ENCODE peak calls at places on chromosomes 4 and X, in six cellular contexts. O, X, A, T, Z and U are unnamed samples.

GRCh38 chr4:81472249-81473085 is 760 bp upstream of the RASGEF1B start:
- DNase-seq in O (peak; percentile 24), X (peak; percentile 24), A (peak; percentile 13), T (no peak), Z (peak; percentile 48), U (no peak)

GRCh38 chrX:65688403-65688881 is 21.0 kb downstream of the MSN start:
- DNase-seq in O (no peak), X (peak; percentile 74), A (peak; percentile 38), T (no peak), Z (no peak), U (peak; percentile 13)

GRCh38 chr4:184897807-184898388 is 72.1 kb upstream of the ACSL1 start:
- DNase-seq in O (no peak), X (no peak), A (no peak), T (no peak), Z (no peak), U (no peak)

GRCh38 chr4:74555231-74555630 is 110.3 kb downstream of the AREG start:
- DNase-seq in O (peak; percentile 15), X (no peak), A (no peak), T (no peak), Z (no peak), U (no peak)

GRCh38 chr4:997375-998071 is 4.3 kb upstream of the SLC26A1 start:
- DNase-seq in O (no peak), X (no peak), A (no peak), T (no peak), Z (peak; percentile 90), U (no peak)

GRCh38 chr4:150394046-150394445 is 187.9 kb upstream of the MAB21L2 start:
- DNase-seq in O (no peak), X (no peak), A (no peak), T (no peak), Z (no peak), U (no peak)

GRCh38 chrX:43505759-43506158 is 150.3 kb upstream of the MAOA start:
- DNase-seq in O (no peak), X (no peak), A (no peak), T (no peak), Z (no peak), U (no peak)

GRCh38 chr4:68259191-68259590 is 13.7 kb upstream of the TMPRSS11B start:
- DNase-seq in O (no peak), X (no peak), A (no peak), T (no peak), Z (no peak), U (no peak)

GRCh38 chrX:66602381-66602938 is 36.4 kb downstream of the EDA2R start:
- DNase-seq in O (peak; percentile 0), X (no peak), A (no peak), T (no peak), Z (no peak), U (no peak)

GRCh38 chrX:44785652-44786051 is 58.2 kb upstream of the DUSP21 start:
- DNase-seq in O (no peak), X (no peak), A (no peak), T (no peak), Z (no peak), U (no peak)

GRCh38 chr4:116126794-116127193 is 958.6 kb downstream of the TRAM1L1 start:
- DNase-seq in O (no peak), X (no peak), A (no peak), T (no peak), Z (no peak), U (no peak)

GRCh38 chr4:126890994-126891393 is 741.8 kb upstream of the INTU start:
- DNase-seq in O (no peak), X (no peak), A (no peak), T (no peak), Z (no peak), U (no peak)

GRCh38 chrX:14359727-14360126 is 169.6 kb upstream of the GLRA2 start:
- DNase-seq in O (no peak), X (no peak), A (no peak), T (no peak), Z (no peak), U (no peak)

GRCh38 chrX:40104649-40105015 is 6.9 kb upstream of the BCOR start:
- DNase-seq in O (no peak), X (no peak), A (peak; percentile 41), T (no peak), Z (no peak), U (no peak)

GRCh38 chr4:165874799-165875371 is 1.8 kb downstream of the TLL1 start:
- DNase-seq in O (no peak), X (no peak), A (no peak), T (no peak), Z (no peak), U (no peak)

GRCh38 chrX:48996969-48997368 is 5.1 kb downstream of the GRIPAP1 start:
- DNase-seq in O (no peak), X (no peak), A (no peak), T (no peak), Z (peak; percentile 54), U (no peak)

GRCh38 chr4:94669672-94670664 is 87.8 kb upstream of the BMPR1B start:
- DNase-seq in O (no peak), X (no peak), A (no peak), T (no peak), Z (no peak), U (no peak)

GRCh38 chr4:99458911-99459447 is 23.8 kb upstream of the ADH7 start:
- DNase-seq in O (no peak), X (no peak), A (no peak), T (no peak), Z (no peak), U (no peak)

GRCh38 chrX:54826598-54826997 is 19.1 kb downstream of the MAGED2 start:
- DNase-seq in O (no peak), X (no peak), A (no peak), T (no peak), Z (no peak), U (no peak)

GRCh38 chr4:1285151-1285789 is 4.4 kb upstream of the MAEA start:
- DNase-seq in O (no peak), X (no peak), A (no peak), T (no peak), Z (no peak), U (no peak)

GRCh38 chrX:154308108-154308946 is 12.7 kb downstream of the TKTL1 start:
- DNase-seq in O (peak; percentile 16), X (no peak), A (no peak), T (peak; percentile 39), Z (peak; percentile 67), U (peak; percentile 37)

GRCh38 chr4:6226506-6226905 is 26.2 kb upstream of the JAKMIP1 start:
- DNase-seq in O (no peak), X (no peak), A (no peak), T (no peak), Z (no peak), U (no peak)

GRCh38 chr4:47838445-47838844 is 578 bp upstream of the CORIN start:
- DNase-seq in O (no peak), X (no peak), A (no peak), T (no peak), Z (no peak), U (no peak)

GRCh38 chrX:134365923-134366322 is 94.0 kb upstream of the HPRT1 start:
- DNase-seq in O (no peak), X (no peak), A (no peak), T (no peak), Z (no peak), U (no peak)

GRCh38 chr4:114034189-114034588 is 54.7 kb upstream of the ARSJ start:
- DNase-seq in O (no peak), X (no peak), A (no peak), T (no peak), Z (no peak), U (no peak)

GRCh38 chr4:105624530-105624929 is 72.1 kb downstream of the ARHGEF38 start:
- DNase-seq in O (no peak), X (no peak), A (no peak), T (no peak), Z (no peak), U (no peak)

GRCh38 chr4:147037089-147037488 is 91.4 kb upstream of the TTC29 start:
- DNase-seq in O (no peak), X (no peak), A (no peak), T (no peak), Z (no peak), U (no peak)

GRCh38 chr4:86522349-86522748 is 71.8 kb upstream of the PTPN13 start:
- DNase-seq in O (no peak), X (no peak), A (no peak), T (no peak), Z (no peak), U (no peak)

GRCh38 chrX:120514236-120514635 is 45.1 kb upstream of the LAMP2 start:
- DNase-seq in O (peak; percentile 32), X (no peak), A (no peak), T (no peak), Z (peak; percentile 5), U (no peak)

GRCh38 chrX:154967603-154968002 is 54.9 kb downstream of the F8 start:
- DNase-seq in O (no peak), X (no peak), A (no peak), T (no peak), Z (no peak), U (no peak)

GRCh38 chr4:121462660-121463261 is 81.9 kb upstream of the QRFPR start:
- DNase-seq in O (peak; percentile 57), X (no peak), A (no peak), T (no peak), Z (peak; percentile 16), U (peak; percentile 5)
- TF ChIP-seq TAF1 in O (no peak), X (no peak), A (no peak), T (no peak), Z (no peak), U (no peak)

GRCh38 chrX:136647969-136648368 is at the start of gene CD40LG:
- DNase-seq in O (no peak), X (no peak), A (no peak), T (no peak), Z (no peak), U (no peak)
- TF ChIP-seq POLR2A in O (no peak), X (no peak), A (no peak), T (no peak), Z (no peak), U (no peak)

GRCh38 chr4:75992462-75992861 is 1.7 kb upstream of the SDAD1 start:
- DNase-seq in O (no peak), X (no peak), A (no peak), T (no peak), Z (no peak), U (no peak)

GRCh38 chr4:75997946-75998345 is 7.2 kb upstream of the SDAD1 start:
- DNase-seq in O (no peak), X (no peak), A (no peak), T (no peak), Z (no peak), U (no peak)

GRCh38 chr4:75990129-75990528 is 616 bp downstream of the SDAD1 start:
- DNase-seq in O (peak; percentile 3), X (no peak), A (no peak), T (no peak), Z (peak; percentile 21), U (no peak)

GRCh38 chr4:75995727-75996126 is 5.0 kb upstream of the SDAD1 start:
- DNase-seq in O (peak; percentile 49), X (no peak), A (no peak), T (no peak), Z (peak; percentile 38), U (no peak)
- TF ChIP-seq POLR2AphosphoS5 in O (no peak), X (no peak), A (no peak), T (no peak), Z (no peak), U (no peak)

DNA sequence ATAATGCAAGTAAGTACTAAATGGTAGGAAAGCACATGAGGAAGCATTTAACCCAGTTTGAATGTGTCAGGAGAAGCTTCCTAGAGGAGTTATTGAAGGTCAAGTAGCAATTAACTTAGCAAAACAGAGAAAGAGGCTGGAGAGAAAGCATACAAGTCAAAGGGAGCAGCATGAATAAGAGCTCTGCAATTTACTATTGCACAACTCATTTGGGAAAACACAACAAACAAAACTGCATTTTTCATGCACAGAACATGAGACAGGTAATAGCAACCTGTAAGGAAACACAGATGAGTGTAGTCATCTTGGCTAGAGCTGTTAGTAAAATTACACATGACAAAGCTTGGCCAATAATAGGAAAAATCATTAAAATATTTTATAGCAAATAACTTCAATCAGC is 538.1 kb downstream of the PPP4R3C start:
- DNase-seq in O (no peak), X (no peak), A (no peak), T (no peak), Z (no peak), U (no peak)
- TF ChIP-seq TAF1 in O (no peak), X (no peak), A (no peak), T (no peak), Z (no peak), U (no peak)